ENCODE peak calls at places on chromosomes 6 and 20, in ten cellular contexts. One of them, this sample, is unnamed.

GRCh38 chr6:84618836-84619235 is 145.6 kb downstream of the TBX18 start:
- DNase-seq in upper lobe of right lung: no peak
- DNase-seq in prostate gland: no peak
- DNase-seq in A549: no peak
- DNase-seq in dorsolateral prefrontal cortex: no peak
- DNase-seq in SK-N-SH: no peak
- DNase-seq in heart right ventricle: no peak
- DNase-seq in naive thymus-derived CD4-positive, alpha-beta T cell: no peak
- DNase-seq in ascending aorta: no peak
- DNase-seq in sigmoid colon: no peak
- DNase-seq in this sample: no peak

GRCh38 chr20:57707320-57707719 is 2.5 kb downstream of the PMEPA1 start:
- DNase-seq in dorsolateral prefrontal cortex: no peak
- DNase-seq in prostate gland: no peak
- DNase-seq in heart right ventricle: no peak
- DNase-seq in ascending aorta: no peak
- DNase-seq in upper lobe of right lung: no peak
- DNase-seq in naive thymus-derived CD4-positive, alpha-beta T cell: no peak
- DNase-seq in A549: no peak
- DNase-seq in sigmoid colon: no peak
- DNase-seq in SK-N-SH: no peak
- DNase-seq in this sample: no peak

GRCh38 chr6:22966711-22967110 is 397.3 kb downstream of the HDGFL1 start:
- DNase-seq in upper lobe of right lung: no peak
- DNase-seq in ascending aorta: no peak
- DNase-seq in prostate gland: peak
- DNase-seq in dorsolateral prefrontal cortex: no peak
- DNase-seq in sigmoid colon: no peak
- DNase-seq in heart right ventricle: no peak
- DNase-seq in A549: no peak
- DNase-seq in naive thymus-derived CD4-positive, alpha-beta T cell: no peak
- DNase-seq in SK-N-SH: no peak
- DNase-seq in this sample: no peak

GRCh38 chr20:1085515-1086272 is 32.7 kb upstream of the PSMF1 start:
- DNase-seq in heart right ventricle: no peak
- DNase-seq in dorsolateral prefrontal cortex: no peak
- DNase-seq in prostate gland: no peak
- DNase-seq in upper lobe of right lung: no peak
- DNase-seq in sigmoid colon: no peak
- DNase-seq in A549: no peak
- DNase-seq in naive thymus-derived CD4-positive, alpha-beta T cell: no peak
- DNase-seq in ascending aorta: no peak
- DNase-seq in SK-N-SH: no peak
- DNase-seq in this sample: no peak

GRCh38 chr6:134589512-134589911 is 271.6 kb upstream of the SGK1 start:
- DNase-seq in upper lobe of right lung: no peak
- DNase-seq in sigmoid colon: no peak
- DNase-seq in prostate gland: no peak
- DNase-seq in SK-N-SH: no peak
- DNase-seq in dorsolateral prefrontal cortex: no peak
- DNase-seq in A549: peak
- DNase-seq in naive thymus-derived CD4-positive, alpha-beta T cell: no peak
- DNase-seq in ascending aorta: no peak
- DNase-seq in heart right ventricle: no peak
- DNase-seq in this sample: no peak

GRCh38 chr6:100512203-100512862 is 47.6 kb upstream of the SIM1 start:
- DNase-seq in A549: no peak
- DNase-seq in ascending aorta: no peak
- DNase-seq in prostate gland: no peak
- DNase-seq in naive thymus-derived CD4-positive, alpha-beta T cell: no peak
- DNase-seq in sigmoid colon: no peak
- DNase-seq in dorsolateral prefrontal cortex: no peak
- DNase-seq in heart right ventricle: no peak
- DNase-seq in upper lobe of right lung: no peak
- DNase-seq in SK-N-SH: no peak
- DNase-seq in this sample: no peak

GRCh38 chr20:45892049-45892816 is 1.1 kb downstream of the CTSA start:
- DNase-seq in dorsolateral prefrontal cortex: no peak
- DNase-seq in upper lobe of right lung: no peak
- DNase-seq in A549: peak
- DNase-seq in prostate gland: no peak
- DNase-seq in naive thymus-derived CD4-positive, alpha-beta T cell: no peak
- DNase-seq in SK-N-SH: peak
- DNase-seq in sigmoid colon: peak
- DNase-seq in heart right ventricle: no peak
- DNase-seq in ascending aorta: no peak
- DNase-seq in this sample: peak

GRCh38 chr6:80227545-80227944 is 121.1 kb downstream of the BCKDHB start:
- DNase-seq in naive thymus-derived CD4-positive, alpha-beta T cell: no peak
- DNase-seq in sigmoid colon: no peak
- DNase-seq in A549: no peak
- DNase-seq in dorsolateral prefrontal cortex: no peak
- DNase-seq in upper lobe of right lung: no peak
- DNase-seq in ascending aorta: no peak
- DNase-seq in heart right ventricle: no peak
- DNase-seq in prostate gland: no peak
- DNase-seq in SK-N-SH: no peak
- DNase-seq in this sample: no peak

GRCh38 chr20:50520222-50520877 is 10.2 kb downstream of the PTPN1 start:
- DNase-seq in prostate gland: no peak
- DNase-seq in upper lobe of right lung: no peak
- DNase-seq in heart right ventricle: no peak
- DNase-seq in sigmoid colon: no peak
- DNase-seq in naive thymus-derived CD4-positive, alpha-beta T cell: no peak
- DNase-seq in ascending aorta: no peak
- DNase-seq in dorsolateral prefrontal cortex: no peak
- DNase-seq in SK-N-SH: no peak
- DNase-seq in A549: no peak
- DNase-seq in this sample: no peak

GRCh38 chr20:16081421-16081820 is 491.8 kb downstream of the KIF16B start:
- DNase-seq in dorsolateral prefrontal cortex: no peak
- DNase-seq in prostate gland: no peak
- DNase-seq in upper lobe of right lung: no peak
- DNase-seq in naive thymus-derived CD4-positive, alpha-beta T cell: no peak
- DNase-seq in A549: no peak
- DNase-seq in sigmoid colon: no peak
- DNase-seq in SK-N-SH: no peak
- DNase-seq in ascending aorta: no peak
- DNase-seq in heart right ventricle: no peak
- DNase-seq in this sample: no peak

GRCh38 chr6:169620171-169621125 is 81.4 kb downstream of the WDR27 start:
- DNase-seq in naive thymus-derived CD4-positive, alpha-beta T cell: no peak
- DNase-seq in dorsolateral prefrontal cortex: no peak
- DNase-seq in ascending aorta: no peak
- DNase-seq in heart right ventricle: no peak
- DNase-seq in upper lobe of right lung: no peak
- DNase-seq in A549: no peak
- DNase-seq in prostate gland: no peak
- DNase-seq in sigmoid colon: no peak
- DNase-seq in SK-N-SH: no peak
- DNase-seq in this sample: no peak

GRCh38 chr20:10433623-10434466 is at the start of gene MKKS:
- DNase-seq in ascending aorta: peak
- DNase-seq in heart right ventricle: peak
- DNase-seq in sigmoid colon: peak
- DNase-seq in dorsolateral prefrontal cortex: peak
- DNase-seq in naive thymus-derived CD4-positive, alpha-beta T cell: peak
- DNase-seq in A549: peak
- DNase-seq in SK-N-SH: peak
- DNase-seq in prostate gland: peak
- DNase-seq in upper lobe of right lung: peak
- DNase-seq in this sample: peak

GRCh38 chr6:99093781-99094180 is 146.0 kb upstream of the FBXL4 start:
- DNase-seq in ascending aorta: no peak
- DNase-seq in naive thymus-derived CD4-positive, alpha-beta T cell: no peak
- DNase-seq in prostate gland: no peak
- DNase-seq in upper lobe of right lung: no peak
- DNase-seq in heart right ventricle: no peak
- DNase-seq in sigmoid colon: no peak
- DNase-seq in dorsolateral prefrontal cortex: no peak
- DNase-seq in A549: no peak
- DNase-seq in SK-N-SH: no peak
- DNase-seq in this sample: no peak

GRCh38 chr6:34447915-34448314 is 18.0 kb upstream of the PACSIN1 start:
- DNase-seq in dorsolateral prefrontal cortex: no peak
- DNase-seq in prostate gland: no peak
- DNase-seq in sigmoid colon: no peak
- DNase-seq in SK-N-SH: no peak
- DNase-seq in naive thymus-derived CD4-positive, alpha-beta T cell: no peak
- DNase-seq in heart right ventricle: no peak
- DNase-seq in ascending aorta: no peak
- DNase-seq in upper lobe of right lung: peak
- DNase-seq in A549: no peak
- DNase-seq in this sample: no peak

GRCh38 chr6:150319924-150320323 is 48.9 kb upstream of the IYD start:
- DNase-seq in sigmoid colon: no peak
- DNase-seq in A549: no peak
- DNase-seq in naive thymus-derived CD4-positive, alpha-beta T cell: no peak
- DNase-seq in dorsolateral prefrontal cortex: no peak
- DNase-seq in heart right ventricle: no peak
- DNase-seq in upper lobe of right lung: no peak
- DNase-seq in ascending aorta: no peak
- DNase-seq in prostate gland: no peak
- DNase-seq in SK-N-SH: no peak
- DNase-seq in this sample: no peak

GRCh38 chr20:8305449-8305978 is 173.4 kb downstream of the PLCB1 start:
- DNase-seq in upper lobe of right lung: peak
- DNase-seq in A549: peak
- DNase-seq in prostate gland: peak
- DNase-seq in heart right ventricle: peak
- DNase-seq in dorsolateral prefrontal cortex: no peak
- DNase-seq in SK-N-SH: peak
- DNase-seq in sigmoid colon: no peak
- DNase-seq in ascending aorta: peak
- DNase-seq in naive thymus-derived CD4-positive, alpha-beta T cell: peak
- DNase-seq in this sample: peak

GRCh38 chr20:18360601-18361000 is 72.3 kb downstream of the ZNF133 start:
- DNase-seq in heart right ventricle: no peak
- DNase-seq in sigmoid colon: no peak
- DNase-seq in SK-N-SH: no peak
- DNase-seq in dorsolateral prefrontal cortex: no peak
- DNase-seq in naive thymus-derived CD4-positive, alpha-beta T cell: no peak
- DNase-seq in ascending aorta: no peak
- DNase-seq in A549: no peak
- DNase-seq in upper lobe of right lung: no peak
- DNase-seq in prostate gland: no peak
- DNase-seq in this sample: no peak

GRCh38 chr20:12605751-12606150 is 403.0 kb upstream of the SPTLC3 start:
- DNase-seq in sigmoid colon: no peak
- DNase-seq in A549: no peak
- DNase-seq in naive thymus-derived CD4-positive, alpha-beta T cell: no peak
- DNase-seq in SK-N-SH: no peak
- DNase-seq in prostate gland: no peak
- DNase-seq in heart right ventricle: no peak
- DNase-seq in upper lobe of right lung: no peak
- DNase-seq in dorsolateral prefrontal cortex: no peak
- DNase-seq in ascending aorta: no peak
- DNase-seq in this sample: no peak

GRCh38 chr20:12614764-12615163 is 394.0 kb upstream of the SPTLC3 start:
- DNase-seq in sigmoid colon: no peak
- DNase-seq in SK-N-SH: no peak
- DNase-seq in dorsolateral prefrontal cortex: no peak
- DNase-seq in prostate gland: no peak
- DNase-seq in heart right ventricle: no peak
- DNase-seq in ascending aorta: no peak
- DNase-seq in naive thymus-derived CD4-positive, alpha-beta T cell: no peak
- DNase-seq in upper lobe of right lung: no peak
- DNase-seq in A549: no peak
- DNase-seq in this sample: no peak

GRCh38 chr20:12610871-12611270 is 397.9 kb upstream of the SPTLC3 start:
- DNase-seq in ascending aorta: no peak
- DNase-seq in upper lobe of right lung: no peak
- DNase-seq in SK-N-SH: no peak
- DNase-seq in dorsolateral prefrontal cortex: no peak
- DNase-seq in prostate gland: no peak
- DNase-seq in A549: no peak
- DNase-seq in heart right ventricle: no peak
- DNase-seq in naive thymus-derived CD4-positive, alpha-beta T cell: no peak
- DNase-seq in sigmoid colon: no peak
- DNase-seq in this sample: no peak
- H3K27ac ChIP-seq in ascending aorta: no peak
- H3K27ac ChIP-seq in upper lobe of right lung: no peak
- H3K27ac ChIP-seq in SK-N-SH: no peak
- H3K27ac ChIP-seq in dorsolateral prefrontal cortex: no peak
- H3K27ac ChIP-seq in prostate gland: no peak
- H3K27ac ChIP-seq in A549: no peak
- H3K27ac ChIP-seq in heart right ventricle: no peak
- H3K27ac ChIP-seq in naive thymus-derived CD4-positive, alpha-beta T cell: no peak
- H3K27ac ChIP-seq in sigmoid colon: no peak
- H3K27ac ChIP-seq in this sample: no peak

GRCh38 chr6:20417819-20418218 is 16.1 kb downstream of the E2F3 start:
- DNase-seq in ascending aorta: no peak
- DNase-seq in heart right ventricle: no peak
- DNase-seq in dorsolateral prefrontal cortex: no peak
- DNase-seq in sigmoid colon: no peak
- DNase-seq in A549: no peak
- DNase-seq in naive thymus-derived CD4-positive, alpha-beta T cell: no peak
- DNase-seq in prostate gland: no peak
- DNase-seq in upper lobe of right lung: no peak
- DNase-seq in SK-N-SH: no peak
- DNase-seq in this sample: no peak
- H3K4me3 ChIP-seq in ascending aorta: no peak
- H3K4me3 ChIP-seq in heart right ventricle: no peak
- H3K4me3 ChIP-seq in dorsolateral prefrontal cortex: no peak
- H3K4me3 ChIP-seq in sigmoid colon: no peak
- H3K4me3 ChIP-seq in A549: no peak
- H3K4me3 ChIP-seq in naive thymus-derived CD4-positive, alpha-beta T cell: no peak
- H3K4me3 ChIP-seq in prostate gland: no peak
- H3K4me3 ChIP-seq in upper lobe of right lung: no peak
- H3K4me3 ChIP-seq in SK-N-SH: no peak
- H3K4me3 ChIP-seq in this sample: no peak

DNA sequence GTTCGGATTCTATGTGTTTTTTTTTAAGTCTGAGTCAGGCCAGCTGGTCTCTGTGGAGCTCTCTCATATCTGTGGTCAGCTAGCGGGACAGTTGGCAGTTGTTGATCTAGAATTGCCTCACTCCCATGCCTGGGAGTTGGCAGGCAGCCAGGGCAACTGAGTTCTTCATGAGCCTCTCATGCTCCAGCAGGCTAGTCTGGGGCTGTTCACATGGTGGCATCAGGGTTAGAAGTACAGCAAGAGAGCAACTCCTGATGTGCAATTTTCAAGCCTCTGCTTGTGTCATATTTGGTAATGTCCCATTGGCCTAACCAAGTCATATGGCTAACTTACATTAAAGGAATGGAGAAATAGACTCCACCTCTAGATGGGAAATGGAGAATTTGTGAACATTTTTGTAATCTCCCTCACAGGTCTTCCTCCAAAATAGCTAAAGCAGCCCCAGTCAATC is 6.7 kb upstream of the IFT52 start:
- DNase-seq in SK-N-SH: no peak
- DNase-seq in heart right ventricle: peak
- DNase-seq in ascending aorta: peak
- DNase-seq in naive thymus-derived CD4-positive, alpha-beta T cell: no peak
- DNase-seq in upper lobe of right lung: peak
- DNase-seq in prostate gland: no peak
- DNase-seq in A549: no peak
- DNase-seq in dorsolateral prefrontal cortex: peak
- DNase-seq in sigmoid colon: no peak
- DNase-seq in this sample: peak
- H3K27ac ChIP-seq in SK-N-SH: peak
- H3K27ac ChIP-seq in heart right ventricle: no peak
- H3K27ac ChIP-seq in ascending aorta: no peak
- H3K27ac ChIP-seq in naive thymus-derived CD4-positive, alpha-beta T cell: no peak
- H3K27ac ChIP-seq in upper lobe of right lung: peak
- H3K27ac ChIP-seq in prostate gland: no peak
- H3K27ac ChIP-seq in A549: no peak
- H3K27ac ChIP-seq in dorsolateral prefrontal cortex: peak
- H3K27ac ChIP-seq in sigmoid colon: no peak
- H3K27ac ChIP-seq in this sample: no peak

GRCh38 chr20:59300341-59301081 is at the start of gene EDN3:
- DNase-seq in heart right ventricle: no peak
- DNase-seq in upper lobe of right lung: no peak
- DNase-seq in sigmoid colon: no peak
- DNase-seq in A549: no peak
- DNase-seq in prostate gland: no peak
- DNase-seq in dorsolateral prefrontal cortex: no peak
- DNase-seq in ascending aorta: no peak
- DNase-seq in naive thymus-derived CD4-positive, alpha-beta T cell: no peak
- DNase-seq in SK-N-SH: peak
- DNase-seq in this sample: no peak
- H3K4me3 ChIP-seq in heart right ventricle: no peak
- H3K4me3 ChIP-seq in upper lobe of right lung: no peak
- H3K4me3 ChIP-seq in sigmoid colon: no peak
- H3K4me3 ChIP-seq in A549: peak
- H3K4me3 ChIP-seq in prostate gland: peak
- H3K4me3 ChIP-seq in dorsolateral prefrontal cortex: peak
- H3K4me3 ChIP-seq in ascending aorta: no peak
- H3K4me3 ChIP-seq in naive thymus-derived CD4-positive, alpha-beta T cell: no peak
- H3K4me3 ChIP-seq in SK-N-SH: peak
- H3K4me3 ChIP-seq in this sample: no peak